ENCODE peak calls at places on chromosomes 16 and 17, in six cellular contexts. H is IMR-90, S is H9, D is neuronal stem cell, T is H1, V is trophoblast cell. F is an unnamed sample.

GRCh38 chr17:19387921-19388521 is 1.0 kb upstream of the MFAP4 start:
- DNase-seq in D (no peak), V (peak), S (no peak), H (peak), T (no peak), F (peak)

GRCh38 chr16:47258874-47259461 is 115.2 kb upstream of the NETO2 start:
- DNase-seq in D (no peak), V (peak), S (peak), H (peak), T (no peak), F (peak)

GRCh38 chr17:20066253-20066652 is 57.1 kb downstream of the SPECC1 start:
- DNase-seq in H (peak), V (peak), T (no peak), S (no peak), D (no peak), F (no peak)

GRCh38 chr16:15446901-15447300 is 12.5 kb downstream of the BMERB1 start:
- DNase-seq in T (no peak), D (no peak), V (no peak), H (no peak), S (no peak), F (no peak)

GRCh38 chr17:78129385-78130079 is 977 bp upstream of the TMC6 start:
- DNase-seq in V (no peak), T (no peak), D (no peak), S (no peak), H (no peak), F (no peak)

GRCh38 chr16:77888786-77889185 is 100.4 kb downstream of the VAT1L start:
- DNase-seq in H (peak), V (no peak), D (no peak), S (no peak), T (no peak), F (no peak)

GRCh38 chr17:57413848-57414651 is 157.7 kb downstream of the MSI2 start:
- DNase-seq in D (no peak), H (no peak), S (no peak), V (no peak), T (no peak), F (no peak)

GRCh38 chr17:8630802-8631553 is 453 bp upstream of the MYH10 start:
- DNase-seq in V (peak), T (peak), H (peak), D (peak), S (peak), F (peak)

GRCh38 chr16:83714286-83714685 is 93.5 kb upstream of the HSBP1 start:
- DNase-seq in T (no peak), V (no peak), S (no peak), H (no peak), D (no peak), F (no peak)

GRCh38 chr16:75820672-75821071 is 94.4 kb upstream of the CPHXL start:
- DNase-seq in T (no peak), H (no peak), D (no peak), V (peak), S (peak), F (no peak)

GRCh38 chr16:69852815-69853214 is 90.7 kb downstream of the WWP2 start:
- DNase-seq in V (no peak), T (no peak), D (no peak), S (no peak), H (no peak), F (no peak)

GRCh38 chr16:67544329-67544841 is 15.8 kb downstream of the RIPOR1 start:
- DNase-seq in T (no peak), H (no peak), D (no peak), S (peak), V (peak), F (no peak)

GRCh38 chr17:5832886-5833285 is 237.3 kb upstream of the WSCD1 start:
- DNase-seq in V (peak), T (no peak), H (peak), S (peak), D (peak), F (peak)

GRCh38 chr16:11076259-11077018 is 132.1 kb downstream of the CLEC16A start:
- DNase-seq in H (peak), V (no peak), D (no peak), T (no peak), S (no peak), F (no peak)

GRCh38 chr17:30905742-30906100 is 317 bp downstream of the TEFM start:
- DNase-seq in D (no peak), V (peak), S (peak), H (no peak), T (no peak), F (no peak)

GRCh38 chr16:67226295-67226803 is 581 bp upstream of the TMEM208 start:
- DNase-seq in H (no peak), V (no peak), S (no peak), D (no peak), T (no peak), F (no peak)

GRCh38 chr16:29868396-29868795 is 5.4 kb upstream of the CDIPT start:
- DNase-seq in S (no peak), D (no peak), V (no peak), T (no peak), H (no peak), F (no peak)

GRCh38 chr17:17088511-17089205 is 46.4 kb downstream of the MPRIP start:
- DNase-seq in S (no peak), D (no peak), V (no peak), T (no peak), H (no peak), F (no peak)

GRCh38 chr17:19647697-19648474 is 665 bp upstream of the ALDH3A2 start:
- DNase-seq in D (peak), H (peak), V (peak), T (no peak), S (peak), F (peak)

GRCh38 chr17:82228842-82229685 is at the start of gene SLC16A3:
- DNase-seq in V (peak), S (no peak), H (peak), T (no peak), D (no peak), F (peak)

GRCh38 chr17:66381701-66382362 is 79.4 kb downstream of the PRKCA start:
- DNase-seq in T (no peak), H (no peak), V (no peak), S (no peak), D (no peak), F (no peak)

GRCh38 chr17:48486557-48486956 is 44.3 kb downstream of the HOXB1 start:
- DNase-seq in H (peak), V (peak), T (no peak), S (no peak), D (no peak), F (peak)

GRCh38 chr17:17940451-17940911 is 31.7 kb downstream of the TOM1L2 start:
- DNase-seq in S (no peak), D (no peak), V (peak), T (no peak), H (peak), F (peak)

GRCh38 chr17:42111265-42111636 is 1.3 kb downstream of the DHX58 start:
- DNase-seq in T (no peak), D (no peak), H (no peak), V (no peak), S (no peak), F (no peak)

GRCh38 chr17:42114118-42114517 is 1.6 kb upstream of the DHX58 start:
- DNase-seq in H (no peak), D (no peak), V (no peak), T (no peak), S (no peak), F (no peak)

GRCh38 chr17:42111901-42112551 is 488 bp downstream of the DHX58 start:
- DNase-seq in S (peak), D (no peak), H (peak), T (no peak), V (peak), F (peak)

GRCh38 chr17:42112552-42113176 is at the start of gene DHX58:
- DNase-seq in T (no peak), V (peak), H (peak), D (no peak), S (no peak), F (peak)

DNA sequence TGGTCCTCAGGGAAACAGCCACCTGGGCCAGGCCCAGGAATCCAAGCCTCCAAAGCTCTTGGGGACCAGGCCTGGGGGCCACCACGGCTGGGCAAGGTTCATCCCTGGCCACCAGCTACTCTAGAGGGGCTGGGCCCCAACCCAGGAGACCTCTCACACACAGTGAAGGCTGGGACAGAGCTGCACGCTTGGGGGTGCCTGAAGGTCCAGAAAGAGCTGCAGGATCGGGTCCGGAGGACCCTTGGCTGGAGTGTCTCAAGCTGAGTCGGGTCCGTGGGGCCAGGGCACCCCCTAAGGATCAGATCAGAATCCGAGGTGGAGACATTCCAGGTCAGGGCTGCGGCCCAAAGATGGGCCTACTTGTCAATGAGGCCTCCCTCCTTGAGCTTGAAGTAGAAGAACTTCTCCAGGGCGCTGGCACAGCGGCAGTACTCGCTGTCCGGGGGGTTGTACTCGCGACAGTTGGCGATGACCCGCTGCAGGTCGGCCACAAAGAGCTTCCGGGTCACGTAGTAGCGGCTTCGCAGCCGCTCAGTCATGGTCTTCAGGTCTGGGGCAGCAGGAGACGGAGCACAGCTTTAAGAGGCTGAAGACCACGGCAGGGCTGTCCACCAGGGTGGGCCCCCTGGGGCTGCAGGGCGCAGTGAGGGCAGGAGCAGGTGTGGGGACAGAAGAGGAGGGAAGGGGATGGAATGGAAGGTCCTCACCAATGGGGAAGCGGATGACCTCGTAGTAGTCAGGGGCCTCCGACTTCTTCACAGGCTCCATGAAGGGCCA is 967 bp upstream of the DHX58 start:
- DNase-seq in S (no peak), D (no peak), T (no peak), H (no peak), V (no peak), F (no peak)
- H4K91ac ChIP-seq in S (no peak), D (no peak), T (no peak), H (no peak), V (no peak), F (peak)

DNA sequence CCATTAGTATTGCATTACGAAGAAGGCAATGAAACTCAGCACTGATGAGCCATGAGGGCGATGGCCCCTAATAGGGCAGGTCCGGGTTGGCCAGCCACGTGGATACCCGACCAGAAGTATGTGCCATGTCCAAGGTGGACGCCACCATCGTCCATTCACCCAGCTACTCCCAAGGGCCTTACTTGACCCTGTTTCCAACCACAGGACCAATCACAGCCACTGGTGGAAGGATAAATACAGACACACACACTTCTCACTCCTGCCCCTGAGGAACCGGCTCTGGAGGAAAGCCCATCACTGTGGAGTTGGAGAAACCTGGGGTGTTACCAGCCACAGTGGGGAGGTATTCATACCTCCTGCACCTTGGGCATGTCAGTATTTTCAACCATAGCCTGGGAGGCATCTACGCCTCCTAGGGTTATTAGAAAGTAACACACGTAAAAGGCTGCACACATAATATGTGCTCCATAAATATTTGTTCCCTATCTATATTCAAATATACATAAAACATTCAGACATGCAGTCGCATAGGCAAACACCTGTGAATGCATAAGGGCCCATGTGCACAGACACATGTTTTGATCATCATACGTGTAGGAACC is 5.4 kb upstream of the ITGA3 start:
- DNase-seq in V (no peak), D (no peak), T (no peak), H (no peak), S (no peak), F (no peak)
- H2AK5ac ChIP-seq in V (peak), D (no peak), T (no peak), H (peak), S (no peak), F (peak)

GRCh38 chr17:32449963-32450362 is 5.7 kb downstream of the PSMD11 start:
- DNase-seq in H (no peak), T (no peak), V (no peak), D (no peak), S (no peak), F (no peak)
- H4K8ac ChIP-seq in H (no peak), T (no peak), V (no peak), D (no peak), S (no peak), F (no peak)

GRCh38 chr17:54261465-54261864 is 438.7 kb downstream of the KIF2B start:
- DNase-seq in S (no peak), V (no peak), D (no peak), T (no peak), H (no peak), F (no peak)
- H4K91ac ChIP-seq in S (no peak), V (no peak), D (no peak), T (no peak), H (no peak), F (no peak)

DNA sequence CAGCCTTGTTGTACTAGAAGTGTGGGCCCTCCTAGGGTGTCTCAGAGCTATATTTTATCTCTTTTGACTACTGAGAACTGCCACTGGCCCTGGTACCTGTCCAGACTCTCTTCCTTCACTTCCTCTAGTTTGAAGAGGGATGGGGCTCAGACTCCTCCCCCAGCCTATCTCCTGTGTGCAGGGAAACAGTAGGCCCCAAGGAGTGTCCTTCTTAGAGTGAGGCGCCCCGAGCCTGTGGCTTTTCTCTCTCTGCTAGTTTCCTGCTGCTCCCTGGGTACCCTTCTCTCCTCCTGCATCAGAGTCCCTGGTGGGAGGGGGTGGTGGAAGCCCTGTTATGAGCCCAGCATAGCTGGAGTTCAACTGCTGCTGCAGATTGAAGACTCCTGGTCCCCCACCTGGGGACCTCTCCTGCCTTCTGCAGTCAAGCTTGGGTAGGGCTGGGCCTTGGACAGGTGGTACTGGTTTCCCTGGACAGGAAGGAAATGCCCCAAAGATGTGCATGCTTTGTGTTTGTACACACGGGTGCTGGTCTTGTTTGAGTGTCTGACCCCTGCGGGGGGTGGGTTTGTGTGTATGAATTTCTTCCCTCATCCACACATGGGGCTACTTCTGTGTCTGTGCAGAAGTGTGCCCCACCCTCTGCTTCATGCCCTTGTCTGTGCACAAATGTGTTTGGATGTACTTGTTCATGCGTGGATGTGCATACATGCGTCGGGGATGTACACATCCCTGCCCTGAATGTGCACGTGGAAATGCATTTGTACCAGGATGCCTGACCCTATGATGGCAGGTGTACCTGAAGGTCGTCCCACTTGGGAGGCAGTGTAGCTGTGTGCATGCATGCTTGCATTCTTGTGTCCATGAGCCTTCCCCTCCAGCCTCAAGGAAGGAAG is 6.9 kb downstream of the RARA start:
- DNase-seq in D (no peak), T (no peak), V (no peak), S (no peak), H (no peak), F (no peak)
- H2AK5ac ChIP-seq in D (peak), T (peak), V (peak), S (no peak), H (peak), F (peak)

GRCh38 chr17:7574176-7574953 is 5.1 kb upstream of the CD68 start:
- DNase-seq in V (no peak), S (no peak), H (peak), D (no peak), T (no peak), F (no peak)

GRCh38 chr17:7575481-7575883 is 4.0 kb upstream of the CD68 start:
- DNase-seq in V (no peak), H (no peak), D (no peak), S (no peak), T (no peak), F (no peak)

GRCh38 chr17:7572588-7573323 is 6.7 kb upstream of the CD68 start:
- DNase-seq in H (peak), V (peak), S (peak), T (peak), D (peak), F (peak)

GRCh38 chr17:7572338-7572587 is 7.2 kb upstream of the CD68 start:
- DNase-seq in V (no peak), H (no peak), S (no peak), D (no peak), T (no peak), F (no peak)

DNA sequence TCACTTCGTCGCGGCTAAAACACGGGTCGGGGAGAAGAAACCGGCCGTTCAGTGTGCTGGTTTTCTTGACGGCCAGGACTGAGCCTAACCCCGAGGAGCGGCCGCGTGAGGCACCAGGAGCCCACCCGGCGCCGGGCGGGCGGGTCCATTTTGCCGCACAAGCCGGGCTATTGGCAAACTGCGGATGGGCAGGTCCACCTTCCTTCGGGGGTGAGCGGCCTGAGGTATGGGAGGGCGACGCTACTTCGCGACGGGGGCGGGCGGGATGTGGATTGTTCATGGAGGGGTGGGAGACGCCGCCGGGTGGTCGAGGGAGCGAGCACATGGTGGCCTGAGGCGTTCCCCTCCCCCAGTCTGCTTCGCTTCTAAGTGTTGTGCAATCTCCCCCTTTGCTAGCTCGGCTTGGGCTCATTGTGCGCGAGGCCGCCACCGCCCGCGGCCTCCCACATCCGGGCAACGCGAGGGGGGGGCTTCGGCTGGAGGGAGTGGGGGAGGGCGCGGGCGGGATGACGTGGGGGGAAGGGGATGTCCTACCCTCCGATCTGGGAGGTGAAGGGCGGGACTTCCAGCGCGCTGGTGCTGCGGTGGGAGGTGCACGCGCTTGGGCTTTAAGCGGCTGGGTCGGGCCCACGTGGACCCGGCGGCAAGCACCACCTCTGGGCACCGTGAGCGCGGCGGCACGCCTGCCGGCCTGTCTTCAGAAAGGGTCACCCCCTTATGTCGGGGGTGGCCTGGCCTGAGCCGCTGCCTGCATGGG is 5.9 kb upstream of the CD68 start:
- DNase-seq in V (peak), T (no peak), D (peak), S (peak), H (peak), F (peak)
- H4K8ac ChIP-seq in V (peak), T (peak), D (no peak), S (no peak), H (peak), F (peak)

DNA sequence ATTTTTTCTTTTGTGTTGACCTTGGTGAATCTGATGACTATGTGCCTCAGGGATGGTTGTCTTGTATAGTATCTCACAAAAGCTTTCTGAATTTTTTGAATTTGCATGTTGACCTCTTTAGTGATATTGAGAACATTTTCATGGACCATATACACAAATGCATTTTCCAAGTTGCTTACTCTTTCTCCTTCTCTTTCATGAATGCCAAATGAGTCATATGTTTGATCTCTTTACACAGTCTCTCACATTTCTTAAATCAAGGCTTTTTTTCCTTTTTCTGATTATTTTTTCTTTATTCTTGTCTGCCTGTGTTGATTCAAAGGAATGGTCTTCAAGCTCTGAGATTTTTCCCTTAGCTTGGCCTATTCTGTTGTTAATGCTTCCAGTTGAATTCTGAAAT is 46.6 kb upstream of the KCNJ16 start:
- DNase-seq in S (no peak), H (peak), T (no peak), V (no peak), D (no peak), F (no peak)
- H4K91ac ChIP-seq in S (no peak), H (no peak), T (no peak), V (no peak), D (no peak), F (no peak)

GRCh38 chr17:59369026-59369724 is 37.7 kb downstream of the YPEL2 start:
- DNase-seq in T (no peak), S (no peak), H (no peak), V (no peak), D (no peak), F (no peak)

GRCh38 chr17:59370580-59371299 is 39.3 kb downstream of the YPEL2 start:
- DNase-seq in T (no peak), H (no peak), V (no peak), S (no peak), D (peak), F (no peak)

GRCh38 chr17:59372138-59372751 is 40.8 kb downstream of the YPEL2 start:
- DNase-seq in D (no peak), H (peak), T (no peak), V (peak), S (no peak), F (peak)

GRCh38 chr17:59373879-59374495 is 42.5 kb downstream of the YPEL2 start:
- DNase-seq in V (peak), T (no peak), D (no peak), S (no peak), H (peak), F (peak)

GRCh38 chr17:59371426-59372099 is 40.1 kb downstream of the YPEL2 start:
- DNase-seq in S (no peak), H (no peak), T (no peak), V (no peak), D (no peak), F (peak)
- H2AK5ac ChIP-seq in S (no peak), H (peak), T (no peak), V (no peak), D (peak), F (peak)

F was measured in mesenchymal stem cell.